ENCODE peak calls at places on chromosomes 13 and 19, in four cellular contexts. One of them, this sample, is unnamed.

GRCh38 chr13:103471896-103472295 is 405.7 kb upstream of the SLC10A2 start:
- DNase-seq in GM12891: no peak
- DNase-seq in body of pancreas: no peak
- DNase-seq in tibial nerve: no peak
- DNase-seq in this sample: no peak

GRCh38 chr19:55312621-55313117 is 12.5 kb downstream of the TMEM150B start:
- DNase-seq in body of pancreas: no peak
- DNase-seq in GM12891: no peak
- DNase-seq in tibial nerve: no peak
- DNase-seq in this sample: no peak

GRCh38 chr19:49801401-49801888 is 11.6 kb downstream of the FUZ start:
- DNase-seq in GM12891: no peak
- DNase-seq in body of pancreas: no peak
- DNase-seq in tibial nerve: no peak
- DNase-seq in this sample: no peak

GRCh38 chr13:98315466-98315865 is 138.4 kb upstream of the RNF113B start:
- DNase-seq in body of pancreas: no peak
- DNase-seq in GM12891: no peak
- DNase-seq in tibial nerve: no peak
- DNase-seq in this sample: no peak

GRCh38 chr13:76697277-76697676 is 188.9 kb downstream of the KCTD12 start:
- DNase-seq in body of pancreas: no peak
- DNase-seq in tibial nerve: no peak
- DNase-seq in GM12891: no peak
- DNase-seq in this sample: no peak

GRCh38 chr19:3513198-3514140 is 7.4 kb downstream of the FZR1 start:
- DNase-seq in body of pancreas: peak
- DNase-seq in tibial nerve: no peak
- DNase-seq in GM12891: no peak
- DNase-seq in this sample: no peak

GRCh38 chr13:74573654-74574053 is 439.4 kb upstream of the KLF12 start:
- DNase-seq in tibial nerve: no peak
- DNase-seq in GM12891: no peak
- DNase-seq in body of pancreas: no peak
- DNase-seq in this sample: no peak

GRCh38 chr13:110836600-110836903 is 78.3 kb downstream of the ANKRD10 start:
- DNase-seq in body of pancreas: no peak
- DNase-seq in tibial nerve: no peak
- DNase-seq in GM12891: no peak
- DNase-seq in this sample: no peak

GRCh38 chr13:113812140-113813036 is 51.5 kb downstream of the GAS6 start:
- DNase-seq in tibial nerve: no peak
- DNase-seq in GM12891: no peak
- DNase-seq in body of pancreas: no peak
- DNase-seq in this sample: no peak

GRCh38 chr13:30493670-30494381 is 28.1 kb upstream of the HMGB1 start:
- DNase-seq in GM12891: no peak
- DNase-seq in body of pancreas: peak
- DNase-seq in tibial nerve: no peak
- DNase-seq in this sample: no peak

DNA sequence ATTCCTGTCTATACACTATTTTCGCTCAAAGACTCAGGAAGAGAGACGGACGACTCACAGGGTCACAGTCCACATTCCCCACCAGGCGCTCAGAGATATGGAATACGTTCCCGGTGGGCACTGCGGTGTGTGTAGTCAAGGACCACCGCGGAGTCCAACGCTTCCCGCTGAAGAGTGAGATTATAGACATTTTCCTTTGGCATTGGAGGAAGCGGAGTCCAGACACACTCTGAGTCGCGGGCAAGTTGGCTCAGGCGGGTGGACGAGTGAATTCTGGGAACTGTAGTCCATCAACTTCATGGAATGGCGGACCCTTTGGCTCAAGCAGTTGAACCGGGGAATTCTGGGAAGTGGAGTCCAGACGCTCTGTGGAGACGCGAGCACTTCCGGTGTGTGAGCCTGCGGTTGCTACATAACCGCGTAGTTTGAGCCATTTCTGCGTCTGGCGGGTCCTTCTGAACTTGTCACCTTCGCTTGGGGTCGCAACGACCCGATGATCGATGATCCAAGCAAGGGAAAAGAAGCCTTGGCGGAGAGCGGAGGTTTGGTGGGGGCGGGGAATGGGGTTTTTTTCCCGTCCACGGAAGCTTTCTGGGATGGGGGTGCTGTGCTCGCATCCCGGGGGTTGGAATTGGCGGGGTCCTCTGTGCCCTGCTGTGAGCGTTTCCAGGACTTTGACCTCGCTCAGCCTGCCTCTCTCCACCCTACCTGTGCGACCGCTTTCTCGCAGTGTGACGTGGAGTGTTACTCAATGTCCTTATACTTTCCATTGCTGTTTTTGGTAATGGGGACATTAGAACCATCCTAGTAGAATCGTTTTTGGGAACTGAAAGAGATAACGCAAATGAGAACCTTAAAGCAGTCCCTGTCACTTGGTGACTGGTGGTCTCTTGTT is at the start of gene ZNF230:
- DNase-seq in body of pancreas: peak
- DNase-seq in tibial nerve: peak
- DNase-seq in GM12891: peak
- DNase-seq in this sample: peak
- TF ChIP-seq POLR2A in body of pancreas: peak
- TF ChIP-seq POLR2A in tibial nerve: no peak
- TF ChIP-seq POLR2A in GM12891: no peak
- TF ChIP-seq POLR2A in this sample: peak

GRCh38 chr19:18468930-18469244 is 31.0 kb upstream of the ISYNA1 start:
- DNase-seq in GM12891: no peak
- DNase-seq in tibial nerve: no peak
- DNase-seq in body of pancreas: no peak
- DNase-seq in this sample: no peak
- TF ChIP-seq POLR2A in GM12891: no peak
- TF ChIP-seq POLR2A in tibial nerve: no peak
- TF ChIP-seq POLR2A in body of pancreas: no peak
- TF ChIP-seq POLR2A in this sample: no peak

GRCh38 chr19:51689751-51690358 is 3.3 kb upstream of the SPACA6 start:
- DNase-seq in body of pancreas: no peak
- DNase-seq in GM12891: no peak
- DNase-seq in tibial nerve: no peak
- DNase-seq in this sample: peak

GRCh38 chr19:51691122-51692064 is 1.7 kb upstream of the SPACA6 start:
- DNase-seq in GM12891: no peak
- DNase-seq in body of pancreas: no peak
- DNase-seq in tibial nerve: no peak
- DNase-seq in this sample: no peak

GRCh38 chr19:51688665-51689571 is 4.2 kb upstream of the SPACA6 start:
- DNase-seq in tibial nerve: peak
- DNase-seq in GM12891: no peak
- DNase-seq in body of pancreas: peak
- DNase-seq in this sample: peak

GRCh38 chr19:51692065-51692915 is 840 bp upstream of the SPACA6 start:
- DNase-seq in body of pancreas: no peak
- DNase-seq in GM12891: no peak
- DNase-seq in tibial nerve: no peak
- DNase-seq in this sample: no peak

GRCh38 chr19:51690359-51691121 is 2.6 kb upstream of the SPACA6 start:
- DNase-seq in body of pancreas: no peak
- DNase-seq in GM12891: peak
- DNase-seq in tibial nerve: no peak
- DNase-seq in this sample: peak
- TF ChIP-seq POLR2A in body of pancreas: no peak
- TF ChIP-seq POLR2A in GM12891: no peak
- TF ChIP-seq POLR2A in tibial nerve: peak
- TF ChIP-seq POLR2A in this sample: no peak

GRCh38 chr19:48206402-48207093 is 36.1 kb downstream of the ZSWIM9 start:
- DNase-seq in body of pancreas: no peak
- DNase-seq in GM12891: no peak
- DNase-seq in tibial nerve: no peak
- DNase-seq in this sample: no peak

GRCh38 chr19:48210005-48210404 is 39.5 kb downstream of the ZSWIM9 start:
- DNase-seq in GM12891: no peak
- DNase-seq in tibial nerve: no peak
- DNase-seq in body of pancreas: no peak
- DNase-seq in this sample: no peak

GRCh38 chr19:48203227-48203793 is 32.8 kb downstream of the ZSWIM9 start:
- DNase-seq in GM12891: no peak
- DNase-seq in tibial nerve: no peak
- DNase-seq in body of pancreas: no peak
- DNase-seq in this sample: no peak

GRCh38 chr19:48203794-48204628 is 33.5 kb downstream of the ZSWIM9 start:
- DNase-seq in tibial nerve: peak
- DNase-seq in body of pancreas: peak
- DNase-seq in GM12891: peak
- DNase-seq in this sample: peak
- TF ChIP-seq POLR2A in tibial nerve: no peak
- TF ChIP-seq POLR2A in body of pancreas: peak
- TF ChIP-seq POLR2A in GM12891: peak
- TF ChIP-seq POLR2A in this sample: no peak

GRCh38 chr13:97108535-97108910 is 113.6 kb upstream of the MBNL2 start:
- DNase-seq in tibial nerve: no peak
- DNase-seq in body of pancreas: no peak
- DNase-seq in GM12891: no peak
- DNase-seq in this sample: no peak

GRCh38 chr13:97107815-97108534 is 113.7 kb upstream of the OXGR1 start:
- DNase-seq in body of pancreas: no peak
- DNase-seq in tibial nerve: no peak
- DNase-seq in GM12891: no peak
- DNase-seq in this sample: no peak

GRCh38 chr13:97111705-97112104 is 110.4 kb upstream of the MBNL2 start:
- DNase-seq in tibial nerve: no peak
- DNase-seq in body of pancreas: no peak
- DNase-seq in GM12891: no peak
- DNase-seq in this sample: no peak

GRCh38 chr13:97109256-97109655 is 112.9 kb upstream of the MBNL2 start:
- DNase-seq in tibial nerve: no peak
- DNase-seq in GM12891: no peak
- DNase-seq in body of pancreas: no peak
- DNase-seq in this sample: no peak

DNA sequence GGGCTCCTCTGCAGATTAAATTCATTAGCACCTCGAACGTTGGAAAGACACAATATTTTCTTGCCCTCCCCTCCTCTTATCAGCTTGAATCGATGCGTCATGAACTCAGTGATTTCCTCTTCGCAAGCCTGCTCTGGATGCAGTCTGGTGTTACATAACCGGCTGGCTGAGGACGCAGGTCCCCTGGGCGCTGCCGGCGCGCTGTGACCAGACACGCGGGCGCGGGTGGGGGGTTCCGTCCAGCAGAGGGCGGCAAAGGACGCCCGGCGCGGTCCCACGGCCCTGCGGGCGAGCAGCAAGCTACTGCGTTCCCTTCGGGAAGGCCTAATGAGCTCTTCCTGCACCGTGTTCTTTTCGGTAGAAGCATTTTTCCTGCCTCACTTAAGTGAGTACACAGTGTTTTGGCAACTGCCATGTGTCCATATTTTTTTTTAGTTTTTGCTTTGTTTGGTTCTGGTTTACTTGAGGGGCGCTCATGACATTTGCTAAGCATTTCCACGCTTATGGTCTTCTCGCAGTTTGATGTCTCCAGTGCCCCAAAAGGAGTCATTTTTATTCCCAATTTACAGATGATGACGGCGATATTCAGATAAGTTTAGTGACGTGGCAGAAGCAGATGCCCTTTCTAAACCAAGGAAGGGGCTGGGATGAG is 112.2 kb upstream of the MBNL2 start:
- DNase-seq in tibial nerve: peak
- DNase-seq in body of pancreas: peak
- DNase-seq in GM12891: peak
- DNase-seq in this sample: peak
- TF ChIP-seq POLR2A in tibial nerve: no peak
- TF ChIP-seq POLR2A in body of pancreas: no peak
- TF ChIP-seq POLR2A in GM12891: no peak
- TF ChIP-seq POLR2A in this sample: no peak

DNA sequence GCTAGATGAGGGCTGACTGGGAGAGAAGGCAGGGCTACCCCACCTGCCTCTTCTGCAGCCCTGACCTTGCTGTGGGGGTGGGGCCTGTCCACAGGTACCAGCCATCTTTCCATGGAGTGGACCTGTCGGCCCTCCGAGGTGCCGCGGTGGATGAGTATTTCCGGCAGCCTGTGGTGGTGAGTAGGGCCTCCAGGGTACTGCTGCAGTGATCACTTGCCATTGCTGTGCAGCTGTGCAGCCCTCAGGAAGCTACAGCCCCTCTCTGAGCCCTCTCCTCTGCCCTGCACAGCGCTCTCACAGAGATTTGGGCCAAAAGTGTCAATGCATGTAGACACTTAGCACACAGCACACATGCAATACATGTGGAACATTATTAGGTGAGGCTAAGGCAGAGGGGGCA is 11.8 kb downstream of the YIPF2 start:
- DNase-seq in GM12891: no peak
- DNase-seq in body of pancreas: no peak
- DNase-seq in tibial nerve: no peak
- DNase-seq in this sample: no peak
- TF ChIP-seq POLR2A in GM12891: no peak
- TF ChIP-seq POLR2A in body of pancreas: no peak
- TF ChIP-seq POLR2A in tibial nerve: no peak
- TF ChIP-seq POLR2A in this sample: no peak

GRCh38 chr19:1417145-1417544 is 9.8 kb downstream of the DAZAP1 start:
- DNase-seq in tibial nerve: no peak
- DNase-seq in GM12891: no peak
- DNase-seq in body of pancreas: no peak
- DNase-seq in this sample: no peak

GRCh38 chr19:1417681-1418493 is 10.5 kb downstream of the DAZAP1 start:
- DNase-seq in tibial nerve: no peak
- DNase-seq in body of pancreas: no peak
- DNase-seq in GM12891: no peak
- DNase-seq in this sample: no peak

GRCh38 chr19:1420590-1420989 is 13.2 kb downstream of the DAZAP1 start:
- DNase-seq in tibial nerve: no peak
- DNase-seq in GM12891: no peak
- DNase-seq in body of pancreas: no peak
- DNase-seq in this sample: no peak

GRCh38 chr19:1418494-1418775 is 11.0 kb downstream of the DAZAP1 start:
- DNase-seq in GM12891: no peak
- DNase-seq in body of pancreas: no peak
- DNase-seq in tibial nerve: no peak
- DNase-seq in this sample: no peak

GRCh38 chr19:1418951-1419735 is 11.8 kb downstream of the DAZAP1 start:
- DNase-seq in tibial nerve: no peak
- DNase-seq in GM12891: no peak
- DNase-seq in body of pancreas: no peak
- DNase-seq in this sample: no peak
- TF ChIP-seq POLR2A in tibial nerve: no peak
- TF ChIP-seq POLR2A in GM12891: no peak
- TF ChIP-seq POLR2A in body of pancreas: no peak
- TF ChIP-seq POLR2A in this sample: no peak

This sample was measured in transverse colon.